ENCODE peak calls at places on chromosome 16, in four cellular contexts. J is GM12878, B is K562, M is HepG2. L is an unnamed sample.

GRCh38 chr16:24013733-24014645 is 178.2 kb downstream of the PRKCB start:
- DNase-seq in J (peak; percentile 98), B (no peak), M (no peak), L (no peak)

GRCh38 chr16:20740007-20740883 is 1.4 kb downstream of the THUMPD1 start:
- DNase-seq in J (no peak), B (no peak), M (peak; percentile 19), L (no peak)

GRCh38 chr16:86809458-86809955 is 231.2 kb downstream of the FOXL1 start:
- DNase-seq in J (no peak), B (no peak), M (no peak), L (no peak)

GRCh38 chr16:83211711-83212110 is 584.9 kb downstream of the CDH13 start:
- DNase-seq in J (no peak), B (no peak), M (no peak), L (no peak)

GRCh38 chr16:82187829-82188228 is 17.8 kb upstream of the MPHOSPH6 start:
- DNase-seq in J (no peak), B (no peak), M (no peak), L (no peak)

GRCh38 chr16:85449195-85449884 is 163.8 kb upstream of the GSE1 start:
- DNase-seq in J (no peak), B (no peak), M (peak; percentile 61), L (no peak)

GRCh38 chr16:73179671-73180370 is 131.9 kb upstream of the ZFHX3 start:
- DNase-seq in J (no peak), B (no peak), M (no peak), L (no peak)

GRCh38 chr16:89132194-89133005 is 38.7 kb downstream of the ACSF3 start:
- DNase-seq in J (no peak), B (no peak), M (no peak), L (no peak)

GRCh38 chr16:12900599-12901203 is 697 bp upstream of the SHISA9 start:
- DNase-seq in J (no peak), B (no peak), M (no peak), L (no peak)

GRCh38 chr16:57614546-57615343 is 13.7 kb upstream of the ADGRG1 start:
- DNase-seq in J (no peak), B (no peak), M (no peak), L (no peak)

GRCh38 chr16:84924339-84925091 is 86.8 kb downstream of the ZDHHC7 start:
- DNase-seq in J (no peak), B (peak; percentile 65), M (peak; percentile 64), L (no peak)

GRCh38 chr16:58197314-58198012 is 443 bp downstream of the CSNK2A2 start:
- DNase-seq in J (no peak), B (peak; percentile 70), M (no peak), L (no peak)

GRCh38 chr16:20114356-20114755 is 40.7 kb upstream of the GPR139 start:
- DNase-seq in J (no peak), B (no peak), M (no peak), L (peak; percentile 53)

GRCh38 chr16:49012961-49013726 is 268.5 kb downstream of the CBLN1 start:
- DNase-seq in J (no peak), B (no peak), M (no peak), L (no peak)

GRCh38 chr16:51939371-51940005 is 607.5 kb downstream of the TOX3 start:
- DNase-seq in J (no peak), B (no peak), M (no peak), L (no peak)

GRCh38 chr16:51164167-51164566 is 13.1 kb upstream of the SALL1 start:
- DNase-seq in J (no peak), B (no peak), M (no peak), L (no peak)

GRCh38 chr16:11542069-11542775 is 44.5 kb downstream of the LITAF start:
- DNase-seq in J (no peak), B (no peak), M (no peak), L (no peak)

GRCh38 chr16:187330-187729 is 7.1 kb downstream of the HBQ1 start:
- DNase-seq in J (no peak), B (no peak), M (no peak), L (no peak)

GRCh38 chr16:72099377-72099818 is 5.8 kb downstream of the DHX38 start:
- DNase-seq in J (peak; percentile 13), B (peak; percentile 63), M (peak; percentile 81), L (peak; percentile 40)

GRCh38 chr16:23668873-23669272 is 9.8 kb upstream of the PLK1 start:
- DNase-seq in J (no peak), B (no peak), M (no peak), L (no peak)

GRCh38 chr16:89484923-89485679 is 5.3 kb downstream of the ANKRD11 start:
- DNase-seq in J (peak; percentile 41), B (no peak), M (no peak), L (no peak)

GRCh38 chr16:69840975-69841374 is 78.8 kb downstream of the WWP2 start:
- DNase-seq in J (no peak), B (no peak), M (no peak), L (no peak)

GRCh38 chr16:23771642-23772041 is 16.8 kb downstream of the CHP2 start:
- DNase-seq in J (no peak), B (no peak), M (no peak), L (no peak)

GRCh38 chr16:2724816-2725348 is 4.9 kb upstream of the PRSS27 start:
- DNase-seq in J (no peak), B (no peak), M (no peak), L (no peak)
- H3K27ac ChIP-seq in J (no peak overlapping the region), B (no peak overlapping the region), M (no peak overlapping the region), L (no peak overlapping the region)

GRCh38 chr16:78436846-78437245 is 337.4 kb downstream of the WWOX start:
- DNase-seq in J (no peak), B (no peak), M (no peak), L (no peak)
- TF ChIP-seq EZH2 in J (no peak), B (no peak), M (no peak), L (no peak)

GRCh38 chr16:3458852-3459361 is 15.4 kb downstream of the NAA60 start:
- DNase-seq in J (no peak), B (no peak), M (peak; percentile 94), L (no peak)
- TF ChIP-seq ZBTB33 in J (no peak), B (no peak), M (no peak), L (no peak)

DNA sequence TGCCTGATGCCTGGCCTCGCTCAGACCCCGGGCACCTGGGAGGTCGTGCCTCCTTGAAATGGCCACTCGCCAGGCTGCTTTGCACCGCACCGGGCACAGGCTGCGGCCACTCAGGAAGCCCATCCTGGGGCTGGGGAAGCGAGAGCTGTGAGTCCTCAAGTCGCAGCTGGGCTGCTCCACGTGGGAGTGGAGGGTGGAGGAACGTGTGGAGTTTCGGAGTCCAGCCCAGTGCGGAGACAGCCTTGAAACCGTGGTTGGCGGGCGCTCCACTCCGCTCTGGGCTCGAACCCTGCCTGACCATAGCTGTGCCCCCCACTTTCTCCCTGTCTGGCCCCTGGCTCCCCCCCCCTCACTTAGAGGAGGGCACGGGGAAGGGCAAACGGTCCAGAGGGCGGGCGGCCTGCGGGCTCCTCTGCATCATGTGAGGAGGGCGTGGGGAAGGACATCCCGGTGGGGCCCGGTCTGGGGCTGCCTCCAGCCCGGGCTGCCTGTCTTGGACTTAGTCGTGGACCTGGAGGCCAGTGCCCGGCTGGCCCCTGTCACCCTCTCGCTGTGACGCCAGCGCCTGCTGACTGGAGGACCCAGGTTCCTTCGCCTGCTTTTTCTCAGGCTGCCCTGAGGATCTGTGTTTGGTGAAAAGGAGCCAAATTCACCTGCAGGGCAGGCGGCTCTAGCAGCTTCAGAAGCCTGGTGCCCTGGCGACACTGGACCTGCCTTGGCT is 2.5 kb downstream of the UBE2I start:
- DNase-seq in J (no peak), B (no peak), M (no peak), L (no peak)
- H3K27ac ChIP-seq in J (peak overlapping the region; percentile 52), B (peak overlapping the region; percentile 11), M (no peak overlapping the region), L (peak overlapping the region; percentile 100)

GRCh38 chr16:54287018-54287757 is 601 bp upstream of the IRX3 start:
- DNase-seq in J (no peak), B (no peak), M (no peak), L (peak; percentile 1)

GRCh38 chr16:54289242-54290051 is 2.9 kb upstream of the IRX3 start:
- DNase-seq in J (no peak), B (no peak), M (no peak), L (no peak)

GRCh38 chr16:54290203-54291106 is 3.9 kb upstream of the IRX3 start:
- DNase-seq in J (no peak), B (no peak), M (no peak), L (no peak)

GRCh38 chr16:54287758-54288591 is 1.4 kb upstream of the IRX3 start:
- DNase-seq in J (no peak), B (no peak), M (no peak), L (no peak)

GRCh38 chr16:54288592-54289241 is 2.1 kb upstream of the IRX3 start:
- DNase-seq in J (no peak), B (no peak), M (no peak), L (no peak)
- TF ChIP-seq EZH2 in J (no peak), B (no peak), M (no peak), L (no peak)

GRCh38 chr16:66581246-66581952 is 2.1 kb downstream of the CMTM2 start:
- DNase-seq in J (no peak), B (no peak), M (no peak), L (no peak)
- TF ChIP-seq ZBTB33 in J (no peak), B (no peak), M (no peak), L (no peak)

L was measured in HCT116.